ENCODE peak calls at places on chromosomes 12 and 14, in six cellular contexts. One of them, this sample, is unnamed.

GRCh38 chr12:1282670-1283361 is 291.8 kb downstream of the ERC1 start:
- DNase-seq in epithelial cell of esophagus: no peak
- DNase-seq in T-helper 17 cell: no peak
- DNase-seq in NCI-H1092 treated with DMSO at 0.1 percent for 48 hours: no peak
- DNase-seq in NCI-H2081: no peak
- DNase-seq in EL: no peak
- DNase-seq in this sample: no peak

GRCh38 chr12:98743362-98743953 is 98.4 kb downstream of the APAF1 start:
- DNase-seq in epithelial cell of esophagus: peak; percentile 38
- DNase-seq in T-helper 17 cell: no peak
- DNase-seq in NCI-H1092 treated with DMSO at 0.1 percent for 48 hours: no peak
- DNase-seq in NCI-H2081: no peak
- DNase-seq in EL: no peak
- DNase-seq in this sample: peak; percentile 5

GRCh38 chr12:3833670-3834310 is 39.4 kb downstream of the PARP11 start:
- DNase-seq in epithelial cell of esophagus: no peak
- DNase-seq in T-helper 17 cell: no peak
- DNase-seq in NCI-H1092 treated with DMSO at 0.1 percent for 48 hours: no peak
- DNase-seq in NCI-H2081: no peak
- DNase-seq in EL: no peak
- DNase-seq in this sample: no peak

GRCh38 chr14:98949031-98949430 is 323.0 kb downstream of the BCL11B start:
- DNase-seq in epithelial cell of esophagus: no peak
- DNase-seq in T-helper 17 cell: no peak
- DNase-seq in NCI-H1092 treated with DMSO at 0.1 percent for 48 hours: no peak
- DNase-seq in NCI-H2081: no peak
- DNase-seq in EL: no peak
- DNase-seq in this sample: no peak

GRCh38 chr14:95311752-95312151 is 8.0 kb downstream of the CLMN start:
- DNase-seq in epithelial cell of esophagus: no peak
- DNase-seq in T-helper 17 cell: no peak
- DNase-seq in NCI-H1092 treated with DMSO at 0.1 percent for 48 hours: no peak
- DNase-seq in NCI-H2081: no peak
- DNase-seq in EL: peak; percentile 41
- DNase-seq in this sample: no peak

GRCh38 chr12:87766044-87766443 is 263.2 kb downstream of the C12orf50 start:
- DNase-seq in epithelial cell of esophagus: no peak
- DNase-seq in T-helper 17 cell: no peak
- DNase-seq in NCI-H1092 treated with DMSO at 0.1 percent for 48 hours: no peak
- DNase-seq in NCI-H2081: no peak
- DNase-seq in EL: no peak
- DNase-seq in this sample: no peak

GRCh38 chr12:32252199-32253073 is 145.8 kb downstream of the BICD1 start:
- DNase-seq in epithelial cell of esophagus: no peak
- DNase-seq in T-helper 17 cell: no peak
- DNase-seq in NCI-H1092 treated with DMSO at 0.1 percent for 48 hours: no peak
- DNase-seq in NCI-H2081: no peak
- DNase-seq in EL: no peak
- DNase-seq in this sample: no peak

GRCh38 chr12:70154960-70155589 is 88.2 kb upstream of the CNOT2 start:
- DNase-seq in epithelial cell of esophagus: peak; percentile 20
- DNase-seq in T-helper 17 cell: no peak
- DNase-seq in NCI-H1092 treated with DMSO at 0.1 percent for 48 hours: no peak
- DNase-seq in NCI-H2081: peak; percentile 2
- DNase-seq in EL: peak; percentile 3
- DNase-seq in this sample: no peak

GRCh38 chr14:64845878-64846277 is 33.8 kb downstream of the SPTB start:
- DNase-seq in epithelial cell of esophagus: peak; percentile 49
- DNase-seq in T-helper 17 cell: no peak
- DNase-seq in NCI-H1092 treated with DMSO at 0.1 percent for 48 hours: no peak
- DNase-seq in NCI-H2081: no peak
- DNase-seq in EL: peak; percentile 61
- DNase-seq in this sample: no peak

GRCh38 chr14:99725774-99726537 is 41.9 kb downstream of the CYP46A1 start:
- DNase-seq in epithelial cell of esophagus: no peak
- DNase-seq in T-helper 17 cell: no peak
- DNase-seq in NCI-H1092 treated with DMSO at 0.1 percent for 48 hours: no peak
- DNase-seq in NCI-H2081: no peak
- DNase-seq in EL: peak; percentile 7
- DNase-seq in this sample: no peak

GRCh38 chr12:52285172-52285745 is 6.1 kb downstream of the KRT81 start:
- DNase-seq in epithelial cell of esophagus: peak; percentile 64
- DNase-seq in T-helper 17 cell: no peak
- DNase-seq in NCI-H1092 treated with DMSO at 0.1 percent for 48 hours: no peak
- DNase-seq in NCI-H2081: no peak
- DNase-seq in EL: peak; percentile 90
- DNase-seq in this sample: no peak

GRCh38 chr14:60646202-60646886 is 2.9 kb downstream of the SIX1 start:
- DNase-seq in epithelial cell of esophagus: no peak
- DNase-seq in T-helper 17 cell: no peak
- DNase-seq in NCI-H1092 treated with DMSO at 0.1 percent for 48 hours: no peak
- DNase-seq in NCI-H2081: no peak
- DNase-seq in EL: no peak
- DNase-seq in this sample: no peak

GRCh38 chr14:72617391-72618011 is 276.4 kb downstream of the DPF3 start:
- DNase-seq in epithelial cell of esophagus: no peak
- DNase-seq in T-helper 17 cell: no peak
- DNase-seq in NCI-H1092 treated with DMSO at 0.1 percent for 48 hours: no peak
- DNase-seq in NCI-H2081: no peak
- DNase-seq in EL: peak; percentile 79
- DNase-seq in this sample: no peak

GRCh38 chr14:70278281-70278680 is 81.2 kb downstream of the COX16 start:
- DNase-seq in epithelial cell of esophagus: no peak
- DNase-seq in T-helper 17 cell: no peak
- DNase-seq in NCI-H1092 treated with DMSO at 0.1 percent for 48 hours: no peak
- DNase-seq in NCI-H2081: no peak
- DNase-seq in EL: no peak
- DNase-seq in this sample: no peak

GRCh38 chr12:130829391-130830245 is 9.4 kb downstream of the STX2 start:
- DNase-seq in epithelial cell of esophagus: no peak
- DNase-seq in T-helper 17 cell: no peak
- DNase-seq in NCI-H1092 treated with DMSO at 0.1 percent for 48 hours: no peak
- DNase-seq in NCI-H2081: no peak
- DNase-seq in EL: no peak
- DNase-seq in this sample: no peak

GRCh38 chr12:26271889-26272492 is 76.6 kb downstream of the SSPN start:
- DNase-seq in epithelial cell of esophagus: peak; percentile 99
- DNase-seq in T-helper 17 cell: no peak
- DNase-seq in NCI-H1092 treated with DMSO at 0.1 percent for 48 hours: no peak
- DNase-seq in NCI-H2081: no peak
- DNase-seq in EL: peak; percentile 86
- DNase-seq in this sample: no peak

GRCh38 chr12:52193991-52194390 is 2.2 kb upstream of the KRT80 start:
- DNase-seq in epithelial cell of esophagus: no peak
- DNase-seq in T-helper 17 cell: no peak
- DNase-seq in NCI-H1092 treated with DMSO at 0.1 percent for 48 hours: no peak
- DNase-seq in NCI-H2081: no peak
- DNase-seq in EL: peak; percentile 47
- DNase-seq in this sample: no peak

GRCh38 chr12:113060336-113060960 is 3.9 kb downstream of the DTX1 start:
- DNase-seq in epithelial cell of esophagus: no peak
- DNase-seq in T-helper 17 cell: no peak
- DNase-seq in NCI-H1092 treated with DMSO at 0.1 percent for 48 hours: no peak
- DNase-seq in NCI-H2081: no peak
- DNase-seq in EL: no peak
- DNase-seq in this sample: no peak

GRCh38 chr14:22479781-22480464 is 109.1 kb downstream of the DAD1 start:
- DNase-seq in epithelial cell of esophagus: no peak
- DNase-seq in T-helper 17 cell: no peak
- DNase-seq in NCI-H1092 treated with DMSO at 0.1 percent for 48 hours: no peak
- DNase-seq in NCI-H2081: no peak
- DNase-seq in EL: no peak
- DNase-seq in this sample: no peak

GRCh38 chr12:94941440-94941862 is 62.0 kb downstream of the NDUFA12 start:
- DNase-seq in epithelial cell of esophagus: peak; percentile 97
- DNase-seq in T-helper 17 cell: no peak
- DNase-seq in NCI-H1092 treated with DMSO at 0.1 percent for 48 hours: no peak
- DNase-seq in NCI-H2081: no peak
- DNase-seq in EL: peak; percentile 80
- DNase-seq in this sample: peak; percentile 88

This sample was measured in T-helper 1 cell.